ENCODE peak calls at places on chromosomes 3 and 15, in eight cellular contexts. D is activated CD4-positive, alpha-beta T cell treated with anti-CD3 and anti-CD28 coated beads, Interleukin-2, amount 50 U/mL, for 1 hour; G is astrocyte of the spinal cord; M is SK-N-DZ; Z is iris pigment epithelial cell; A is lung microvascular endothelial cell; O is islet precursor cell; H is neural progenitor cell. B is an unnamed sample.

GRCh38 chr15:95825672-95826387 is 504.7 kb upstream of the NR2F2 start:
- DNase-seq in G (no peak), O (no peak), H (no peak), Z (no peak), A (no peak), D (no peak), M (peak; percentile 23), B (peak; percentile 36)

GRCh38 chr3:21486381-21486935 is 264.6 kb downstream of the ZNF385D start:
- DNase-seq in D (no peak), G (no peak), A (no peak), M (no peak), Z (no peak), O (no peak), H (no peak), B (no peak)

GRCh38 chr3:9244495-9245183 is 4.8 kb downstream of the SRGAP3 start:
- DNase-seq in D (no peak), H (no peak), Z (no peak), O (peak; percentile 17), A (no peak), M (peak; percentile 73), G (no peak), B (no peak)

GRCh38 chr3:190809351-190809750 is 53.1 kb downstream of the GMNC start:
- DNase-seq in A (no peak), M (no peak), D (no peak), H (no peak), Z (no peak), G (no peak), O (no peak), B (no peak)

GRCh38 chr15:75655911-75656310 is 8.2 kb downstream of the SNX33 start:
- DNase-seq in H (no peak), Z (no peak), A (no peak), G (no peak), D (no peak), O (no peak), M (no peak), B (no peak)

GRCh38 chr3:122493296-122493695 is 21.4 kb downstream of the KPNA1 start:
- DNase-seq in Z (peak; percentile 87), G (peak; percentile 86), D (no peak), M (no peak), H (no peak), O (peak; percentile 63), A (no peak), B (no peak)

GRCh38 chr3:12178091-12178820 is 19.5 kb upstream of the TIMP4 start:
- DNase-seq in A (peak; percentile 26), D (no peak), H (no peak), M (no peak), Z (peak; percentile 67), O (peak; percentile 80), G (peak; percentile 72), B (no peak)

GRCh38 chr3:132285620-132285945 is 31.6 kb upstream of the ACP3 start:
- DNase-seq in Z (peak; percentile 32), O (peak; percentile 55), G (no peak), D (no peak), H (no peak), A (no peak), M (peak; percentile 30), B (no peak)

GRCh38 chr15:29734917-29735572 is 87.2 kb downstream of the TJP1 start:
- DNase-seq in A (no peak), H (no peak), D (no peak), G (peak; percentile 49), O (peak; percentile 59), Z (peak; percentile 82), M (no peak), B (no peak)

GRCh38 chr3:54535619-54536018 is 392.2 kb downstream of the LRTM1 start:
- DNase-seq in Z (no peak), G (no peak), M (no peak), H (no peak), D (no peak), A (no peak), O (peak; percentile 2), B (no peak)

GRCh38 chr3:42510325-42510724 is 7.9 kb downstream of the VIPR1 start:
- DNase-seq in O (no peak), G (no peak), Z (no peak), A (no peak), M (no peak), H (no peak), D (no peak), B (no peak)

GRCh38 chr3:22276351-22276750 is 525.3 kb upstream of the ZNF385D start:
- DNase-seq in G (no peak), A (no peak), D (no peak), M (no peak), Z (no peak), O (no peak), H (no peak), B (no peak)

GRCh38 chr15:27039163-27039562 is 68.2 kb downstream of the GABRG3 start:
- DNase-seq in O (no peak), G (no peak), H (no peak), A (no peak), Z (no peak), M (no peak), D (no peak), B (no peak)

GRCh38 chr3:142129516-142130171 is 19.7 kb downstream of the TFDP2 start:
- DNase-seq in Z (no peak), A (no peak), D (no peak), H (no peak), G (no peak), O (no peak), M (no peak), B (no peak)

B was measured in retina.